ENCODE peak calls at places on chromosomes 6 and 20, in four cellular contexts. D is stomach, E is transverse colon, H is heart left ventricle. S is an unnamed sample. For H3K36me3, the result is how much of the 10 kb centered on the place peaks cover.

GRCh38 chr20:61872371-61872900 is 193.2 kb downstream of the TAF4 start:
- DNase-seq in D (no peak), E (no peak), H (no peak), S (no peak)

GRCh38 chr6:159180001-159180400 is 10.8 kb downstream of the FNDC1 start:
- DNase-seq in D (no peak), E (no peak), H (no peak), S (no peak)

GRCh38 chr20:20571068-20571780 is 141.2 kb downstream of the RALGAPA2 start:
- DNase-seq in D (no peak), E (no peak), H (no peak), S (no peak)

GRCh38 chr20:9344080-9344920 is 170.1 kb upstream of the LAMP5 start:
- DNase-seq in D (no peak), E (no peak), H (peak), S (no peak)

GRCh38 chr6:9504191-9504590 is 910.7 kb downstream of the TFAP2A start:
- DNase-seq in D (no peak), E (no peak), H (no peak), S (no peak)

GRCh38 chr6:137106183-137106582 is 61.4 kb upstream of the IL20RA start:
- DNase-seq in D (no peak), E (no peak), H (no peak), S (no peak)

GRCh38 chr6:155107432-155108069 is 112.4 kb downstream of the TIAM2 start:
- DNase-seq in D (no peak), E (no peak), H (no peak), S (no peak)

GRCh38 chr20:18611492-18611891 is 23.6 kb downstream of the DTD1 start:
- DNase-seq in D (no peak), E (no peak), H (no peak), S (no peak)

GRCh38 chr6:11270030-11271027 is 37.9 kb upstream of the NEDD9 start:
- DNase-seq in D (no peak), E (peak), H (no peak), S (peak)

GRCh38 chr6:11983306-11983705 is 28.8 kb upstream of the HIVEP1 start:
- DNase-seq in D (no peak), E (no peak), H (no peak), S (no peak)

GRCh38 chr6:161418458-161418945 is 144.6 kb upstream of the AGPAT4 start:
- DNase-seq in D (no peak), E (peak), H (peak), S (no peak)

GRCh38 chr6:36979343-36979742 is 6.7 kb downstream of the MTCH1 start:
- DNase-seq in D (peak), E (peak), H (peak), S (peak)

GRCh38 chr20:44958276-44958675 is 1.9 kb downstream of the TOMM34 start:
- DNase-seq in D (no peak), E (no peak), H (no peak), S (peak)

GRCh38 chr20:44038681-44039123 is 124.0 kb downstream of the TOX2 start:
- DNase-seq in D (peak), E (no peak), H (no peak), S (peak)

GRCh38 chr20:61896058-61896961 is 169.4 kb downstream of the TAF4 start:
- DNase-seq in D (peak), E (peak), H (no peak), S (no peak)

GRCh38 chr6:97189767-97190166 is 93.2 kb downstream of the MMS22L start:
- DNase-seq in D (no peak), E (no peak), H (no peak), S (no peak)

GRCh38 chr6:130838971-130839370 is 11.8 kb downstream of the SMLR1 start:
- DNase-seq in D (no peak), E (no peak), H (no peak), S (no peak)

GRCh38 chr20:1467355-1468116 is 887 bp upstream of the NSFL1C start:
- DNase-seq in D (peak), E (peak), H (no peak), S (peak)

GRCh38 chr6:18183736-18184135 is 28.5 kb downstream of the KDM1B start:
- DNase-seq in D (no peak), E (no peak), H (no peak), S (no peak)

GRCh38 chr6:158411998-158412397 is 99.7 kb downstream of the TULP4 start:
- DNase-seq in D (no peak), E (no peak), H (no peak), S (no peak)

GRCh38 chr6:1424306-1424927 is 35.0 kb downstream of the FOXF2 start:
- DNase-seq in D (peak), E (peak), H (no peak), S (no peak)

GRCh38 chr20:47262008-47262364 is 94.5 kb downstream of the ZMYND8 start:
- DNase-seq in D (no peak), E (no peak), H (no peak), S (no peak)

GRCh38 chr6:37308084-37308817 is 45.5 kb upstream of the RNF8 start:
- DNase-seq in D (no peak), E (no peak), H (no peak), S (no peak)

GRCh38 chr20:58393299-58393698 is 4.3 kb downstream of the VAPB start:
- DNase-seq in D (no peak), E (no peak), H (no peak), S (no peak)

GRCh38 chr20:26209171-26209941 is 512.7 kb upstream of the ZNF337 start:
- DNase-seq in D (no peak), E (no peak), H (no peak), S (no peak)

GRCh38 chr20:11766961-11767360 is 150.7 kb upstream of the BTBD3 start:
- DNase-seq in D (no peak), E (no peak), H (no peak), S (no peak)

GRCh38 chr20:47574616-47575401 is 73.1 kb downstream of the NCOA3 start:
- DNase-seq in D (no peak), E (no peak), H (no peak), S (no peak)

GRCh38 chr6:133637874-133638273 is 251.0 kb upstream of the TCF21 start:
- DNase-seq in D (no peak), E (no peak), H (no peak), S (no peak)

GRCh38 chr20:59747671-59748515 is 143.6 kb downstream of the PHACTR3 start:
- DNase-seq in D (no peak), E (no peak), H (no peak), S (no peak)

GRCh38 chr20:36084897-36085617 is 69.5 kb upstream of the EPB41L1 start:
- DNase-seq in D (no peak), E (no peak), H (no peak), S (no peak)

GRCh38 chr6:111866857-111867256 is 6.4 kb downstream of the FYN start:
- DNase-seq in D (no peak), E (no peak), H (no peak), S (no peak)

GRCh38 chr6:167643716-167644115 is 183.0 kb upstream of the AFDN start:
- DNase-seq in D (no peak), E (no peak), H (no peak), S (no peak)

GRCh38 chr20:4406627-4407026 is 315.1 kb upstream of the PRND start:
- DNase-seq in D (no peak), E (no peak), H (no peak), S (no peak)

GRCh38 chr6:56852611-56853010 is 102.3 kb upstream of the BEND6 start:
- DNase-seq in D (no peak), E (no peak), H (no peak), S (no peak)

GRCh38 chr20:584375-585301 is 25.5 kb downstream of the TCF15 start:
- DNase-seq in D (no peak), E (no peak), H (no peak), S (no peak)

GRCh38 chr6:52572536-52572935 is 4.3 kb downstream of the TRAM2 start:
- DNase-seq in D (no peak), E (no peak), H (no peak), S (no peak)

GRCh38 chr6:159056432-159056831 is 11.6 kb upstream of the TAGAP start:
- DNase-seq in D (no peak), E (no peak), H (no peak), S (no peak)

GRCh38 chr6:149140137-149140909 is 177.2 kb upstream of the TAB2 start:
- DNase-seq in D (no peak), E (no peak), H (no peak), S (no peak)

GRCh38 chr20:32465092-32465900 is 107.2 kb downstream of the ASXL1 start:
- DNase-seq in D (peak), E (peak), H (peak), S (peak)

GRCh38 chr6:25727028-25727427 is 27.5 kb upstream of the SLC17A4 start:
- DNase-seq in D (no peak), E (no peak), H (no peak), S (no peak)

DNA sequence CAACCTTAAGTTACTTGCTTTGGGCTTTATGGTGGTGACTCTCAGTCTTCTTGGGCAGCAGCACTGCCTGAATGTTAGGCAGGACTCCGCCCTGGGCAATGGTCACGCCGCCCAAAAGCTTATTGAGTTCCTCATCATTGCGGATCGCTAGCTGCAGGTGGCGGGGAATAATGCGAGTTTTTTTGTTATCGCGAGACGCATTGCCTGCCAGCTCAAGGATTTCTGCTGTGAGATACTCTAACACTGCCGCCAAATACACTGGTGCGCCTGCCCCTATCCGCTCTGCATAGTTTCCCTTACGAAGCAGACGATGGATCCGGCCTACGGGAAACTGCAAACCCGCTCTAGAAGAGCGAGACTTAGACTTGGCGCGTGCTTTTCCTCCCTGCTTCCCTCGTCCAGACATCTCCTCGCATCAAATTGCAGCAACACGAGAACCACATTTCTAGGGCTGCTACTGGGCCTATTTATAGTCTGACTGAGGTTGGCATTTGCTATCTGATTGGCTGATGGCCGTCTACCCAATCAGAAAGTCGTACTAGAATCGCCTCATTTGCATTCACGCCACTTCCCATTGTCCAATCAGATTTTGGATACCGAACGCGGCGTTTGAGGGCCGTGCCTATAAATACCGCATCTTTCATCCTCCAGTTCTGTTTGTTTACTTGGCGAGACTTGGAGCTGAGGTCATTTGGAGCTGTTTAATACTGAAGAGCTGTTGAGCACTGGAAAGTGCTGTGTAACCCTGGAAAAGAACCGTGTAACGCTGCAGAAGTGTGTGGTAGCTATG is 28.2 kb upstream of the SLC17A4 start:
- DNase-seq in D (no peak), E (no peak), H (no peak), S (no peak)
- TF ChIP-seq POLR2A in D (no peak), E (no peak), H (no peak), S (no peak)

GRCh38 chr6:44120692-44121443 is 6.4 kb downstream of the MRPL14 start:
- DNase-seq in D (no peak), E (no peak), H (no peak), S (no peak)

GRCh38 chr6:44126320-44127149 is 717 bp downstream of the MRPL14 start:
- DNase-seq in D (peak), E (peak), H (peak), S (peak)

GRCh38 chr6:44119704-44120262 is 7.5 kb downstream of the MRPL14 start:
- DNase-seq in D (no peak), E (no peak), H (no peak), S (no peak)

GRCh38 chr6:44123544-44123943 is 3.7 kb downstream of the MRPL14 start:
- DNase-seq in D (no peak), E (no peak), H (no peak), S (no peak)

GRCh38 chr6:44122821-44123220 is 4.4 kb downstream of the MRPL14 start:
- DNase-seq in D (no peak), E (no peak), H (no peak), S (no peak)
- H3K36me3 ChIP-seq in D (under half), E (under half), H (under half), S (under half)

GRCh38 chr6:116115781-116116180 is 10.2 kb downstream of the COL10A1 start:
- DNase-seq in D (no peak), E (no peak), H (no peak), S (no peak)
- TF ChIP-seq CTCF in D (no peak), E (no peak), H (peak), S (no peak)

DNA sequence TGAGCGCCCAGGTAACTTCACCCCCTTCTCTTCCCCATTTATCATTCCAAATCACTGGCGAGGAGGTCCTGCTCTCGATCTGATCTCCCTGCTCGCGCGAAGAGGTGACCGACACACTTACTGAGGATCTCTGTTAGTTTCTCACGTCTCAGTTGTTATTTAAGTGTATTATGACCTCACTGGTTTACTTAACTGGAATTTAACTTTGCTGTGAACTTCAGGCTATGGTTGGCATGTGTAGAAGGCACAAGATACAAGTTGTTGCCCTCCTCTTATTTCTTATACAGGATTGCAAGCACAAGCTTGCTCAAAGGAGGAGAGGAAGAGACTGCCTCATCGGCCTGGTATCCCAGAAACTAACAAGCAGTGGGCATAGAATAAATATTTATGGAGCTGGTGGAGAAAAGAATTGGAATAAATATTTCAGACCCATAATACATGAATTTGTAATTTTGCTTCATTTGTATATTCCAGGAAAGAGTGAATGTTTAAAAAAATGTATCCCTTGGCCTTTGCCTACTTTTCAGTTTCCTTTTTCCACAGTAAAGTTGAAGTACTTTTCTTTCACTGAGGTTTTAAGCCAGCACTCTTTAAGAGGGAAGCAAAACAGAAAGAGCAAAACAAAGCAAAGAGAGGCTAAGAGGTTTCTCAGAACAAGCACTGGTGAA is 1.3 kb downstream of the RNF217 start:
- DNase-seq in D (no peak), E (no peak), H (no peak), S (no peak)
- TF ChIP-seq POLR2A in D (no peak), E (no peak), H (no peak), S (no peak)